ENCODE peak calls at places on chromosome 4, in four cellular contexts. Z is astrocyte of the spinal cord, N is GM12892, H is tibial artery. X is an unnamed sample.

GRCh38 chr4:163493643-163494359 is 689 bp upstream of the TMA16 start:
- DNase-seq in Z (no peak), N (no peak), H (no peak), X (no peak)

GRCh38 chr4:109560687-109561452 is 824 bp downstream of the MCUB start:
- DNase-seq in Z (peak), N (peak), H (no peak), X (peak)

GRCh38 chr4:48162162-48162561 is 28.1 kb upstream of the TXK start:
- DNase-seq in Z (peak), N (no peak), H (no peak), X (no peak)

GRCh38 chr4:66575024-66575696 is 904.9 kb upstream of the EPHA5 start:
- DNase-seq in Z (peak), N (no peak), H (no peak), X (no peak)

GRCh38 chr4:47577779-47578553 is 92.9 kb downstream of the ATP10D start:
- DNase-seq in Z (peak), N (no peak), H (no peak), X (no peak)

GRCh38 chr4:55321707-55322264 is 24.3 kb upstream of the SRD5A3 start:
- DNase-seq in Z (peak), N (no peak), H (peak), X (no peak)

GRCh38 chr4:43337707-43338106 is 445.2 kb downstream of the GRXCR1 start:
- DNase-seq in Z (peak), N (no peak), H (no peak), X (no peak)

GRCh38 chr4:80043534-80043933 is 29.5 kb downstream of the ANTXR2 start:
- DNase-seq in Z (peak), N (no peak), H (no peak), X (no peak)

GRCh38 chr4:96183630-96184029 is 343.7 kb downstream of the PDHA2 start:
- DNase-seq in Z (no peak), N (no peak), H (no peak), X (no peak)

GRCh38 chr4:61427818-61428495 is 227.8 kb downstream of the ADGRL3 start:
- DNase-seq in Z (peak), N (no peak), H (no peak), X (no peak)

GRCh38 chr4:2015008-2015407 is 6.2 kb upstream of the NELFA start:
- DNase-seq in Z (no peak), N (no peak), H (no peak), X (no peak)

GRCh38 chr4:3145251-3145908 is 70.9 kb downstream of the HTT start:
- DNase-seq in Z (peak), N (no peak), H (no peak), X (no peak)

GRCh38 chr4:67261971-67262370 is 283.3 kb downstream of the CENPC start:
- DNase-seq in Z (no peak), N (no peak), H (no peak), X (no peak)

GRCh38 chr4:56099378-56099786 is 150.6 kb downstream of the CEP135 start:
- DNase-seq in Z (peak), N (no peak), H (no peak), X (no peak)

GRCh38 chr4:150799207-150799606 is 215.9 kb downstream of the LRBA start:
- DNase-seq in Z (no peak), N (no peak), H (no peak), X (no peak)

GRCh38 chr4:76752911-76753494 is 144.9 kb downstream of the SOWAHB start:
- DNase-seq in Z (peak), N (no peak), H (peak), X (no peak)